ENCODE peak calls at places on chromosomes 16 and 17, in five cellular contexts. One of them, this sample, is unnamed.

GRCh38 chr16:27228621-27229501 is 25.5 kb downstream of the KDM8 start:
- DNase-seq in activated T-cell treated with anti-CD3 and anti-CD28 coated beads, Interleukin-2, amount 50 U/mL, for 4 hours: no peak
- DNase-seq in GM04504: no peak
- DNase-seq in stimulated activated CD8-positive, alpha-beta memory T cell treated with anti-CD3 and anti-CD28 coated beads, Interleukin-15, amount 100 ng/mL, for 24 hours: no peak
- DNase-seq in NCI-H748 treated with DMSO at 0.1 percent for 48 hours: no peak
- DNase-seq in this sample: no peak

GRCh38 chr17:74671031-74671771 is 41.5 kb downstream of the CD300LF start:
- DNase-seq in activated T-cell treated with anti-CD3 and anti-CD28 coated beads, Interleukin-2, amount 50 U/mL, for 4 hours: peak; percentile 58
- DNase-seq in GM04504: peak; percentile 26
- DNase-seq in stimulated activated CD8-positive, alpha-beta memory T cell treated with anti-CD3 and anti-CD28 coated beads, Interleukin-15, amount 100 ng/mL, for 24 hours: peak; percentile 33
- DNase-seq in NCI-H748 treated with DMSO at 0.1 percent for 48 hours: no peak
- DNase-seq in this sample: peak; percentile 42

GRCh38 chr17:34720760-34721159 is 141.4 kb downstream of the TMEM132E start:
- DNase-seq in activated T-cell treated with anti-CD3 and anti-CD28 coated beads, Interleukin-2, amount 50 U/mL, for 4 hours: no peak
- DNase-seq in GM04504: no peak
- DNase-seq in stimulated activated CD8-positive, alpha-beta memory T cell treated with anti-CD3 and anti-CD28 coated beads, Interleukin-15, amount 100 ng/mL, for 24 hours: no peak
- DNase-seq in NCI-H748 treated with DMSO at 0.1 percent for 48 hours: no peak
- DNase-seq in this sample: peak; percentile 40

GRCh38 chr17:74935585-74936469 is at the start of gene OTOP3:
- DNase-seq in activated T-cell treated with anti-CD3 and anti-CD28 coated beads, Interleukin-2, amount 50 U/mL, for 4 hours: no peak
- DNase-seq in GM04504: no peak
- DNase-seq in stimulated activated CD8-positive, alpha-beta memory T cell treated with anti-CD3 and anti-CD28 coated beads, Interleukin-15, amount 100 ng/mL, for 24 hours: no peak
- DNase-seq in NCI-H748 treated with DMSO at 0.1 percent for 48 hours: peak; percentile 4
- DNase-seq in this sample: no peak

GRCh38 chr16:50634947-50635346 is 46.2 kb downstream of the SNX20 start:
- DNase-seq in activated T-cell treated with anti-CD3 and anti-CD28 coated beads, Interleukin-2, amount 50 U/mL, for 4 hours: no peak
- DNase-seq in GM04504: no peak
- DNase-seq in stimulated activated CD8-positive, alpha-beta memory T cell treated with anti-CD3 and anti-CD28 coated beads, Interleukin-15, amount 100 ng/mL, for 24 hours: no peak
- DNase-seq in NCI-H748 treated with DMSO at 0.1 percent for 48 hours: no peak
- DNase-seq in this sample: no peak

GRCh38 chr17:34892864-34893263 is 68.4 kb downstream of the CCT6B start:
- DNase-seq in activated T-cell treated with anti-CD3 and anti-CD28 coated beads, Interleukin-2, amount 50 U/mL, for 4 hours: no peak
- DNase-seq in GM04504: no peak
- DNase-seq in stimulated activated CD8-positive, alpha-beta memory T cell treated with anti-CD3 and anti-CD28 coated beads, Interleukin-15, amount 100 ng/mL, for 24 hours: no peak
- DNase-seq in NCI-H748 treated with DMSO at 0.1 percent for 48 hours: no peak
- DNase-seq in this sample: peak; percentile 39

GRCh38 chr16:4330277-4330882 is 14.5 kb downstream of the GLIS2 start:
- DNase-seq in activated T-cell treated with anti-CD3 and anti-CD28 coated beads, Interleukin-2, amount 50 U/mL, for 4 hours: peak; percentile 72
- DNase-seq in GM04504: no peak
- DNase-seq in stimulated activated CD8-positive, alpha-beta memory T cell treated with anti-CD3 and anti-CD28 coated beads, Interleukin-15, amount 100 ng/mL, for 24 hours: no peak
- DNase-seq in NCI-H748 treated with DMSO at 0.1 percent for 48 hours: no peak
- DNase-seq in this sample: peak; percentile 75

GRCh38 chr17:31156326-31156725 is 61.5 kb downstream of the NF1 start:
- DNase-seq in activated T-cell treated with anti-CD3 and anti-CD28 coated beads, Interleukin-2, amount 50 U/mL, for 4 hours: no peak
- DNase-seq in GM04504: peak; percentile 29
- DNase-seq in stimulated activated CD8-positive, alpha-beta memory T cell treated with anti-CD3 and anti-CD28 coated beads, Interleukin-15, amount 100 ng/mL, for 24 hours: no peak
- DNase-seq in NCI-H748 treated with DMSO at 0.1 percent for 48 hours: no peak
- DNase-seq in this sample: peak; percentile 22

GRCh38 chr17:31595666-31596381 is 204.3 kb downstream of the RAB11FIP4 start:
- DNase-seq in activated T-cell treated with anti-CD3 and anti-CD28 coated beads, Interleukin-2, amount 50 U/mL, for 4 hours: no peak
- DNase-seq in GM04504: no peak
- DNase-seq in stimulated activated CD8-positive, alpha-beta memory T cell treated with anti-CD3 and anti-CD28 coated beads, Interleukin-15, amount 100 ng/mL, for 24 hours: no peak
- DNase-seq in NCI-H748 treated with DMSO at 0.1 percent for 48 hours: no peak
- DNase-seq in this sample: no peak

GRCh38 chr17:17044846-17045561 is 2.7 kb downstream of the MPRIP start:
- DNase-seq in activated T-cell treated with anti-CD3 and anti-CD28 coated beads, Interleukin-2, amount 50 U/mL, for 4 hours: no peak
- DNase-seq in GM04504: peak; percentile 50
- DNase-seq in stimulated activated CD8-positive, alpha-beta memory T cell treated with anti-CD3 and anti-CD28 coated beads, Interleukin-15, amount 100 ng/mL, for 24 hours: no peak
- DNase-seq in NCI-H748 treated with DMSO at 0.1 percent for 48 hours: peak; percentile 46
- DNase-seq in this sample: peak; percentile 82

GRCh38 chr17:27236710-27237315 is 57.1 kb upstream of the WSB1 start:
- DNase-seq in activated T-cell treated with anti-CD3 and anti-CD28 coated beads, Interleukin-2, amount 50 U/mL, for 4 hours: peak; percentile 76
- DNase-seq in GM04504: peak; percentile 46
- DNase-seq in stimulated activated CD8-positive, alpha-beta memory T cell treated with anti-CD3 and anti-CD28 coated beads, Interleukin-15, amount 100 ng/mL, for 24 hours: peak; percentile 61
- DNase-seq in NCI-H748 treated with DMSO at 0.1 percent for 48 hours: peak; percentile 59
- DNase-seq in this sample: peak; percentile 76

GRCh38 chr17:73335591-73336503 is 24.0 kb upstream of the CDC42EP4 start:
- DNase-seq in activated T-cell treated with anti-CD3 and anti-CD28 coated beads, Interleukin-2, amount 50 U/mL, for 4 hours: no peak
- DNase-seq in GM04504: no peak
- DNase-seq in stimulated activated CD8-positive, alpha-beta memory T cell treated with anti-CD3 and anti-CD28 coated beads, Interleukin-15, amount 100 ng/mL, for 24 hours: no peak
- DNase-seq in NCI-H748 treated with DMSO at 0.1 percent for 48 hours: no peak
- DNase-seq in this sample: no peak

GRCh38 chr17:50514936-50515702 is 6.9 kb downstream of the MYCBPAP start:
- DNase-seq in activated T-cell treated with anti-CD3 and anti-CD28 coated beads, Interleukin-2, amount 50 U/mL, for 4 hours: no peak
- DNase-seq in GM04504: no peak
- DNase-seq in stimulated activated CD8-positive, alpha-beta memory T cell treated with anti-CD3 and anti-CD28 coated beads, Interleukin-15, amount 100 ng/mL, for 24 hours: no peak
- DNase-seq in NCI-H748 treated with DMSO at 0.1 percent for 48 hours: no peak
- DNase-seq in this sample: no peak

GRCh38 chr17:1647802-1648581 is 1.7 kb downstream of the RILP start:
- DNase-seq in activated T-cell treated with anti-CD3 and anti-CD28 coated beads, Interleukin-2, amount 50 U/mL, for 4 hours: no peak
- DNase-seq in GM04504: no peak
- DNase-seq in stimulated activated CD8-positive, alpha-beta memory T cell treated with anti-CD3 and anti-CD28 coated beads, Interleukin-15, amount 100 ng/mL, for 24 hours: no peak
- DNase-seq in NCI-H748 treated with DMSO at 0.1 percent for 48 hours: no peak
- DNase-seq in this sample: no peak

GRCh38 chr17:66858182-66859083 is 23.5 kb downstream of the CACNG5 start:
- DNase-seq in activated T-cell treated with anti-CD3 and anti-CD28 coated beads, Interleukin-2, amount 50 U/mL, for 4 hours: no peak
- DNase-seq in GM04504: no peak
- DNase-seq in stimulated activated CD8-positive, alpha-beta memory T cell treated with anti-CD3 and anti-CD28 coated beads, Interleukin-15, amount 100 ng/mL, for 24 hours: no peak
- DNase-seq in NCI-H748 treated with DMSO at 0.1 percent for 48 hours: no peak
- DNase-seq in this sample: no peak

GRCh38 chr17:19470529-19471261 is 59.7 kb downstream of the RNF112 start:
- DNase-seq in activated T-cell treated with anti-CD3 and anti-CD28 coated beads, Interleukin-2, amount 50 U/mL, for 4 hours: no peak
- DNase-seq in GM04504: no peak
- DNase-seq in stimulated activated CD8-positive, alpha-beta memory T cell treated with anti-CD3 and anti-CD28 coated beads, Interleukin-15, amount 100 ng/mL, for 24 hours: no peak
- DNase-seq in NCI-H748 treated with DMSO at 0.1 percent for 48 hours: peak; percentile 72
- DNase-seq in this sample: no peak

GRCh38 chr16:86414991-86415740 is 95.2 kb upstream of the FOXF1 start:
- DNase-seq in activated T-cell treated with anti-CD3 and anti-CD28 coated beads, Interleukin-2, amount 50 U/mL, for 4 hours: no peak
- DNase-seq in GM04504: no peak
- DNase-seq in stimulated activated CD8-positive, alpha-beta memory T cell treated with anti-CD3 and anti-CD28 coated beads, Interleukin-15, amount 100 ng/mL, for 24 hours: no peak
- DNase-seq in NCI-H748 treated with DMSO at 0.1 percent for 48 hours: no peak
- DNase-seq in this sample: no peak

GRCh38 chr17:78875738-78876597 is 27.0 kb downstream of the CEP295NL start:
- DNase-seq in activated T-cell treated with anti-CD3 and anti-CD28 coated beads, Interleukin-2, amount 50 U/mL, for 4 hours: no peak
- DNase-seq in GM04504: no peak
- DNase-seq in stimulated activated CD8-positive, alpha-beta memory T cell treated with anti-CD3 and anti-CD28 coated beads, Interleukin-15, amount 100 ng/mL, for 24 hours: no peak
- DNase-seq in NCI-H748 treated with DMSO at 0.1 percent for 48 hours: no peak
- DNase-seq in this sample: peak; percentile 80

GRCh38 chr17:28221751-28222414 is 97.1 kb upstream of the TMEM97 start:
- DNase-seq in activated T-cell treated with anti-CD3 and anti-CD28 coated beads, Interleukin-2, amount 50 U/mL, for 4 hours: no peak
- DNase-seq in GM04504: no peak
- DNase-seq in stimulated activated CD8-positive, alpha-beta memory T cell treated with anti-CD3 and anti-CD28 coated beads, Interleukin-15, amount 100 ng/mL, for 24 hours: no peak
- DNase-seq in NCI-H748 treated with DMSO at 0.1 percent for 48 hours: no peak
- DNase-seq in this sample: peak; percentile 29

GRCh38 chr16:35391328-35391727 is 1931.9 kb downstream of the TP53TG3F start:
- DNase-seq in activated T-cell treated with anti-CD3 and anti-CD28 coated beads, Interleukin-2, amount 50 U/mL, for 4 hours: no peak
- DNase-seq in GM04504: peak; percentile 3
- DNase-seq in stimulated activated CD8-positive, alpha-beta memory T cell treated with anti-CD3 and anti-CD28 coated beads, Interleukin-15, amount 100 ng/mL, for 24 hours: no peak
- DNase-seq in NCI-H748 treated with DMSO at 0.1 percent for 48 hours: peak; percentile 29
- DNase-seq in this sample: peak; percentile 30

GRCh38 chr16:74862743-74863244 is 88.2 kb upstream of the FA2H start:
- DNase-seq in activated T-cell treated with anti-CD3 and anti-CD28 coated beads, Interleukin-2, amount 50 U/mL, for 4 hours: no peak
- DNase-seq in GM04504: no peak
- DNase-seq in stimulated activated CD8-positive, alpha-beta memory T cell treated with anti-CD3 and anti-CD28 coated beads, Interleukin-15, amount 100 ng/mL, for 24 hours: no peak
- DNase-seq in NCI-H748 treated with DMSO at 0.1 percent for 48 hours: peak; percentile 40
- DNase-seq in this sample: peak; percentile 69

This sample was measured in ELR.